ENCODE peak calls at places on chromosomes 1 and 21, in nine cellular contexts. P is OCI-LY7, H is ovary, R is stomach, I is tibial nerve, X is Peyer's patch, Q is lung, K is pancreas, S is breast epithelium. T is an unnamed sample.

GRCh38 chr1:217921126-217921900 is 290.2 kb downstream of the SPATA17 start:
- DNase-seq in X (no peak), H (no peak), I (no peak), R (no peak), S (no peak), P (no peak), K (no peak), Q (no peak), T (no peak)

GRCh38 chr1:119141020-119141424 is 569 bp upstream of the WARS2 start:
- DNase-seq in Q (peak; percentile 30), S (peak; percentile 20), I (peak; percentile 10), P (peak; percentile 26), X (no peak), K (peak; percentile 29), H (peak; percentile 60), R (no peak), T (peak; percentile 57)

GRCh38 chr1:45485949-45486348 is 5.0 kb downstream of the TESK2 start:
- DNase-seq in R (no peak), K (no peak), P (no peak), I (no peak), H (no peak), Q (no peak), S (no peak), X (no peak), T (no peak)

GRCh38 chr1:228343211-228343661 is 63.4 kb downstream of the TRIM11 start:
- DNase-seq in X (no peak), Q (no peak), I (no peak), P (no peak), K (peak; percentile 5), R (no peak), S (no peak), H (peak; percentile 30), T (peak; percentile 0)

GRCh38 chr21:37220981-37221664 is 46.0 kb downstream of the VPS26C start:
- DNase-seq in K (peak; percentile 92), H (peak; percentile 96), S (peak; percentile 88), R (peak; percentile 93), Q (peak; percentile 96), P (peak; percentile 97), X (peak; percentile 94), I (peak; percentile 96), T (peak; percentile 88)

GRCh38 chr1:179146916-179147315 is 65.0 kb downstream of the TOR3A start:
- DNase-seq in R (no peak), H (no peak), Q (no peak), P (no peak), K (no peak), S (no peak), I (no peak), X (no peak), T (no peak)

GRCh38 chr21:30340714-30341573 is 3.5 kb upstream of the KRTAP27-1 start:
- DNase-seq in X (no peak), R (peak; percentile 56), I (peak; percentile 51), H (no peak), Q (no peak), S (no peak), P (peak; percentile 30), K (peak; percentile 57), T (no peak)

GRCh38 chr1:164380893-164381292 is 178.1 kb upstream of the PBX1 start:
- DNase-seq in Q (no peak), P (no peak), S (no peak), K (peak; percentile 14), R (no peak), H (no peak), I (peak; percentile 5), X (no peak), T (no peak)

GRCh38 chr1:170010443-170010842 is 64.1 kb downstream of the KIFAP3 start:
- DNase-seq in I (peak; percentile 86), R (no peak), S (no peak), K (peak; percentile 10), H (no peak), P (peak; percentile 54), X (no peak), Q (no peak), T (no peak)

DNA sequence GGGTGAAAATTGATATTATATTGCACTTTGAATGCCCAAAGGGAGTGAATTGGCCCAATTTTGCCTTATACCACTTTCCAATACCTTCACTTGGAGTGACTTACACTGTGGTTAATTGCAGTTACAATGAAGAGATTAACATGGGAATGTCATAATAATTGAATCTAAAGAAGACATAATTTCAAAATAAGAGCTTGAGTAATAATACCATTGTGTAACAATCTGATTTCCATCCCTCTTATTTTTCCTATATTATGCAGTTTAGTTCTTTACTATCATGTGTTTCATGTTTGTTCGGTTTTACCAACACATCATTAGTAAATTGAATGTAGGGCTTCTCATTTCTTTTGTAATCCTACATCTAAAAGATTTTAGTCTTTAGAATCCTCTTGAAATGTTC is 19.2 kb upstream of the XPR1 start:
- DNase-seq in I (no peak), Q (no peak), P (no peak), S (no peak), R (no peak), X (no peak), H (no peak), K (no peak), T (no peak)
- H3K27ac ChIP-seq in I (no peak overlapping the region), Q (no peak overlapping the region), P (no peak overlapping the region), S (no peak overlapping the region), R (no peak overlapping the region), X (no peak overlapping the region), H (no peak overlapping the region), K (no peak overlapping the region), T (peak overlapping the region; percentile 44)

GRCh38 chr21:18245493-18245967 is 897 bp downstream of the CHODL start:
- DNase-seq in S (no peak), H (no peak), I (no peak), Q (no peak), K (no peak), P (no peak), X (no peak), R (no peak), T (no peak)

GRCh38 chr21:18248171-18248570 is 3.5 kb downstream of the CHODL start:
- DNase-seq in I (no peak), R (no peak), K (no peak), P (no peak), Q (no peak), X (no peak), H (no peak), S (no peak), T (no peak)

GRCh38 chr21:18249542-18250152 is 5.0 kb downstream of the CHODL start:
- DNase-seq in S (no peak), R (no peak), Q (no peak), H (no peak), I (no peak), K (no peak), X (no peak), P (no peak), T (no peak)

DNA sequence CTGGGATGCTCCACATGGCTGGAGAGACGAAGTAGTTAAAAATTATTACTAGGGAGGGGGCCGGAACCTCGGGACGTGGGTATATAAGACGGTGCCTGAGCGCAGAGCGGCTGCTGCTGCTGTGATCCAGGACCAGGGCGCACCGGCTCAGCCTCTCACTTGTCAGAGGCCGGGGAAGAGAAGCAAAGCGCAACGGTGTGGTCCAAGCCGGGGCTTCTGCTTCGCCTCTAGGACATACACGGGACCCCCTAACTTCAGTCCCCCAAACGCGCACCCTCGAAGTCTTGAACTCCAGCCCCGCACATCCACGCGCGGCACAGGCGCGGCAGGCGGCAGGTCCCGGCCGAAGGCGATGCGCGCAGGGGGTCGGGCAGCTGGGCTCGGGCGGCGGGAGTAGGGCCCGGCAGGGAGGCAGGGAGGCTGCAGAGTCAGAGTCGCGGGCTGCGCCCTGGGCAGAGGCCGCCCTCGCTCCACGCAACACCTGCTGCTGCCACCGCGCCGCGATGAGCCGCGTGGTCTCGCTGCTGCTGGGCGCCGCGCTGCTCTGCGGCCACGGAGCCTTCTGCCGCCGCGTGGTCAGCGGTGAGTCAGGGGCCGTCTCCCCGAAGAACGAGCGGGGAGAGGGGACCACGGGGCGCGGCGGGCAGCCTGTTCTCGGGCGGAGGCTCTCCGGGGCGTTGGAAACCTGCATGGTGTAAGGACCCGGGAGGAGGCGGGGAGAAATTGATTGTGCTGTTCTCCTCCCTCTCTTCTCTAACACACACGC is at the start of gene CHODL:
- DNase-seq in K (no peak), X (no peak), R (no peak), I (no peak), S (no peak), Q (no peak), P (no peak), H (no peak), T (no peak)
- H3K4me3 ChIP-seq in K (peak within 1 kb of the TSS; percentile 13), X (peak within 1 kb of the TSS; percentile 13), R (peak within 1 kb of the TSS; percentile 36), I (peak within 1 kb of the TSS; percentile 11), S (peak within 1 kb of the TSS; percentile 63), Q (no peak within 1 kb of the TSS), P (no peak within 1 kb of the TSS), H (peak within 1 kb of the TSS; percentile 19), T (no peak within 1 kb of the TSS)

DNA sequence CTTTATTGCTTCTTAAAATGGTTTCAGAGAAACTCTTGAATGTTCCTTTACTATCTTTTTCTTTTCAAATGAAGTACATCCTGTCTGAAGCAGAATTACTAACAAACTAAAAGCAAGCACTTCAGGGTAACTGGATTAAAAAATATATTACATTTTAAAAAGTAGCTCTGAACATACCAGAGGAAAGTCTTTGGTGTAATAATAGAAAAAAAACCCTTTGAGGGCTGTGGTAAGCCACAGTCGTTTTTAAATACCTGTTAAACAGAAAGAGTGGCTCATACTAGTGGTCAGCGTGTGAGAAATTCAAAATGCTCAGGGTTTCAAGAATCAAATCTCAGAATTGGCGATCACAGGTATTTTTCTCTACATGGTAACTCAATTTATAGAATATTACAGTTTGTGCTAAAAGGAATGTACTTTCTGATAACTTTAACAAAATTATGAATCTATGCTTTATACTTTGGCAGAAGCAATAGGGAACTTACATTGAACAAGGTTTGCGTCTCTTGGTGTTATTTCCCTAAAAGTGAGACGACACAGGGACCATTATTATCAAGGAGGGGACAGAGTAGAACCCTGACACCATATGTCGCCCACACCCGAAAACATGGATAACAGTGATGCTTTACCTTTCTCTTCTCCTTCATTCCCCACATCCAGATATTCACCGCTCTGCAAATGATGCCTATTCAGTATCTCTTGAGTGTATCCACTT is 97.0 kb upstream of the DPH5 start:
- DNase-seq in I (no peak), Q (no peak), S (no peak), P (no peak), H (no peak), K (no peak), R (no peak), X (no peak), T (peak; percentile 28)
- H3K27ac ChIP-seq in I (no peak overlapping the region), Q (no peak overlapping the region), S (no peak overlapping the region), P (no peak overlapping the region), H (no peak overlapping the region), K (no peak overlapping the region), R (no peak overlapping the region), X (no peak overlapping the region), T (no peak overlapping the region)

GRCh38 chr1:226406401-226406881 is 1.5 kb downstream of the PARP1 start:
- DNase-seq in Q (no peak), I (no peak), K (no peak), X (no peak), P (peak; percentile 77), S (no peak), R (no peak), H (no peak), T (peak; percentile 27)

GRCh38 chr1:226404063-226404903 is 3.6 kb downstream of the PARP1 start:
- DNase-seq in H (no peak), I (no peak), Q (no peak), K (no peak), X (no peak), R (no peak), P (peak; percentile 44), S (no peak), T (no peak)

GRCh38 chr1:226403522-226404034 is 4.3 kb downstream of the PARP1 start:
- DNase-seq in S (no peak), P (peak; percentile 59), R (no peak), I (no peak), K (no peak), H (no peak), X (no peak), Q (no peak), T (no peak)

GRCh38 chr1:226405411-226405988 is 2.4 kb downstream of the PARP1 start:
- DNase-seq in Q (no peak), R (no peak), I (no peak), S (no peak), K (no peak), X (no peak), P (peak; percentile 80), H (no peak), T (no peak)

GRCh38 chr1:226404904-226405222 is 3.0 kb downstream of the PARP1 start:
- DNase-seq in R (no peak), H (no peak), S (no peak), P (no peak), Q (no peak), I (no peak), X (no peak), K (no peak), T (no peak)
- H3K4me3 ChIP-seq in R (no peak overlapping the region), H (no peak overlapping the region), S (no peak overlapping the region), P (peak overlapping the region; percentile 91), Q (no peak overlapping the region), I (no peak overlapping the region), X (no peak overlapping the region), K (no peak overlapping the region), T (no peak overlapping the region)

T was measured in CD8-positive, alpha-beta memory T cell.